ENCODE peak calls at places on chromosomes 13 and 19, in ten cellular contexts. G, Q, R, M, F, D, I, J, Y and B are unnamed samples.

GRCh38 chr13:35912841-35913240 is 218.3 kb downstream of the DCLK1 start:
- DNase-seq in I (no peak), F (peak), Y (no peak), G (no peak), D (no peak), M (no peak), R (no peak), J (no peak), Q (no peak), B (no peak)

GRCh38 chr19:21604351-21604926 is 99.0 kb downstream of the ZNF429 start:
- DNase-seq in R (no peak), Q (no peak), Y (peak), I (no peak), J (no peak), M (peak), F (no peak), G (no peak), D (no peak), B (no peak)

GRCh38 chr13:79637086-79637763 is 156.3 kb downstream of the NDFIP2 start:
- DNase-seq in Y (no peak), J (no peak), I (no peak), M (no peak), D (no peak), R (no peak), Q (no peak), G (no peak), F (no peak), B (no peak)

GRCh38 chr13:27728271-27728670 is 64.0 kb upstream of the GSX1 start:
- DNase-seq in G (no peak), F (no peak), R (no peak), I (no peak), J (peak), D (no peak), Y (no peak), M (no peak), Q (no peak), B (no peak)

GRCh38 chr19:53019684-53020083 is 6.0 kb downstream of the ERVV-1 start:
- DNase-seq in Y (no peak), R (no peak), I (no peak), G (peak), Q (no peak), M (no peak), J (no peak), F (peak), D (no peak), B (no peak)

GRCh38 chr13:25977216-25977615 is 74.6 kb downstream of the SHISA2 start:
- DNase-seq in F (no peak), G (no peak), I (no peak), Y (no peak), J (no peak), R (no peak), M (no peak), D (no peak), Q (no peak), B (no peak)

GRCh38 chr13:102470283-102470920 is 68.6 kb upstream of the FGF14 start:
- DNase-seq in Y (no peak), I (no peak), R (no peak), M (no peak), J (no peak), G (no peak), D (no peak), Q (no peak), F (no peak), B (no peak)

GRCh38 chr19:6639439-6639838 is 30.5 kb downstream of the TNFSF14 start:
- DNase-seq in G (no peak), I (no peak), F (no peak), Y (no peak), J (no peak), D (no peak), M (no peak), Q (no peak), R (no peak), B (no peak)

GRCh38 chr13:41960195-41960699 is 662 bp downstream of the VWA8 start:
- DNase-seq in R (peak), I (no peak), Q (no peak), F (no peak), G (no peak), Y (no peak), J (peak), D (peak), M (peak), B (no peak)

GRCh38 chr19:38547446-38547845 is 70.3 kb downstream of the MAP4K1 start:
- DNase-seq in I (no peak), J (no peak), F (no peak), Y (no peak), D (no peak), Q (no peak), G (no peak), M (no peak), R (peak), B (peak)

GRCh38 chr19:38033658-38034150 is 126.7 kb downstream of the SIPA1L3 start:
- DNase-seq in M (no peak), R (peak), Y (no peak), Q (no peak), I (no peak), J (no peak), D (no peak), F (no peak), G (no peak), B (peak)

GRCh38 chr19:40596608-40597328 is 4.4 kb upstream of the LTBP4 start:
- DNase-seq in F (peak), I (peak), M (no peak), G (peak), J (no peak), Y (no peak), R (no peak), D (peak), Q (peak), B (no peak)

GRCh38 chr13:21637296-21637695 is 33.3 kb upstream of the MICU2 start:
- DNase-seq in Y (no peak), F (no peak), R (no peak), J (no peak), D (peak), M (no peak), G (peak), I (no peak), Q (no peak), B (no peak)

GRCh38 chr19:52992109-52993004 is 21.4 kb upstream of the ERVV-1 start:
- DNase-seq in Y (no peak), M (no peak), R (peak), I (no peak), F (peak), Q (peak), D (no peak), J (no peak), G (peak), B (no peak)

GRCh38 chr19:28884786-28885476 is 328.0 kb downstream of the UQCRFS1 start:
- DNase-seq in M (no peak), D (no peak), R (no peak), J (peak), I (no peak), G (no peak), Y (no peak), Q (no peak), F (no peak), B (no peak)

GRCh38 chr13:84096221-84096620 is 213.9 kb upstream of the SLITRK1 start:
- DNase-seq in R (no peak), Q (no peak), I (no peak), J (no peak), G (no peak), Y (no peak), F (no peak), D (no peak), M (peak), B (no peak)

GRCh38 chr13:60756306-60756705 is 359.3 kb downstream of the TDRD3 start:
- DNase-seq in I (no peak), D (no peak), R (no peak), G (no peak), M (peak), Q (no peak), F (no peak), Y (no peak), J (no peak), B (no peak)

GRCh38 chr13:109119886-109120285 is 490.5 kb downstream of the MYO16 start:
- DNase-seq in D (no peak), J (no peak), M (no peak), G (no peak), Q (no peak), F (no peak), I (no peak), Y (no peak), R (no peak), B (no peak)

GRCh38 chr19:18772620-18773587 is 18.2 kb downstream of the COMP start:
- DNase-seq in M (no peak), R (no peak), D (no peak), Q (no peak), Y (no peak), J (no peak), I (no peak), F (no peak), G (no peak), B (no peak)

GRCh38 chr13:98429977-98430785 is 146.7 kb downstream of the STK24 start:
- DNase-seq in I (no peak), J (no peak), D (no peak), M (no peak), Q (no peak), R (no peak), Y (no peak), G (no peak), F (no peak), B (no peak)